ENCODE peak calls at places on chromosomes 13 and 19, in six cellular contexts. One of them, this sample, is unnamed.

GRCh38 chr19:7877249-7877836 is 3.2 kb upstream of the PRR36 start:
- DNase-seq in sigmoid colon: no peak
- DNase-seq in BJ: no peak
- DNase-seq in skeletal muscle cell: no peak
- DNase-seq in NCI-H345: no peak
- DNase-seq in tibial artery: no peak
- DNase-seq in this sample: no peak

GRCh38 chr19:7550987-7551761 is 15.7 kb downstream of the PNPLA6 start:
- DNase-seq in skeletal muscle cell: no peak
- DNase-seq in sigmoid colon: peak; percentile 90
- DNase-seq in tibial artery: peak; percentile 41
- DNase-seq in BJ: no peak
- DNase-seq in NCI-H345: peak; percentile 7
- DNase-seq in this sample: no peak

GRCh38 chr13:97329331-97329730 is 104.6 kb upstream of the RAP2A start:
- DNase-seq in tibial artery: no peak
- DNase-seq in NCI-H345: no peak
- DNase-seq in BJ: no peak
- DNase-seq in skeletal muscle cell: no peak
- DNase-seq in sigmoid colon: no peak
- DNase-seq in this sample: no peak

GRCh38 chr19:18418034-18418724 is 1.0 kb upstream of the SSBP4 start:
- DNase-seq in sigmoid colon: no peak
- DNase-seq in NCI-H345: peak; percentile 36
- DNase-seq in BJ: no peak
- DNase-seq in tibial artery: peak; percentile 62
- DNase-seq in skeletal muscle cell: no peak
- DNase-seq in this sample: no peak

GRCh38 chr13:51721485-51721884 is 82.5 kb downstream of the DHRS12 start:
- DNase-seq in sigmoid colon: peak; percentile 71
- DNase-seq in NCI-H345: no peak
- DNase-seq in tibial artery: no peak
- DNase-seq in skeletal muscle cell: no peak
- DNase-seq in BJ: no peak
- DNase-seq in this sample: no peak

GRCh38 chr13:99150575-99151370 is 49.9 kb upstream of the UBAC2 start:
- DNase-seq in BJ: peak; percentile 89
- DNase-seq in sigmoid colon: no peak
- DNase-seq in skeletal muscle cell: peak; percentile 36
- DNase-seq in NCI-H345: no peak
- DNase-seq in tibial artery: no peak
- DNase-seq in this sample: no peak

GRCh38 chr13:40343550-40344269 is 322.7 kb downstream of the FOXO1 start:
- DNase-seq in sigmoid colon: no peak
- DNase-seq in BJ: no peak
- DNase-seq in tibial artery: no peak
- DNase-seq in NCI-H345: no peak
- DNase-seq in skeletal muscle cell: no peak
- DNase-seq in this sample: no peak

GRCh38 chr13:41568990-41569387 is 111.6 kb downstream of the RGCC start:
- DNase-seq in tibial artery: no peak
- DNase-seq in NCI-H345: no peak
- DNase-seq in skeletal muscle cell: peak; percentile 52
- DNase-seq in sigmoid colon: no peak
- DNase-seq in BJ: no peak
- DNase-seq in this sample: no peak

GRCh38 chr19:56261145-56261544 is 11.4 kb upstream of the EDDM13 start:
- DNase-seq in NCI-H345: no peak
- DNase-seq in tibial artery: no peak
- DNase-seq in BJ: no peak
- DNase-seq in sigmoid colon: no peak
- DNase-seq in skeletal muscle cell: no peak
- DNase-seq in this sample: no peak

GRCh38 chr13:27012482-27013197 is 159.0 kb downstream of the USP12 start:
- DNase-seq in tibial artery: no peak
- DNase-seq in skeletal muscle cell: peak; percentile 58
- DNase-seq in NCI-H345: no peak
- DNase-seq in sigmoid colon: no peak
- DNase-seq in BJ: peak; percentile 44
- DNase-seq in this sample: no peak

GRCh38 chr13:27053902-27054595 is 117.6 kb downstream of the USP12 start:
- DNase-seq in NCI-H345: no peak
- DNase-seq in tibial artery: no peak
- DNase-seq in skeletal muscle cell: peak; percentile 46
- DNase-seq in sigmoid colon: no peak
- DNase-seq in BJ: peak; percentile 59
- DNase-seq in this sample: no peak

GRCh38 chr13:95155093-95155492 is 146.2 kb downstream of the ABCC4 start:
- DNase-seq in sigmoid colon: no peak
- DNase-seq in tibial artery: no peak
- DNase-seq in skeletal muscle cell: no peak
- DNase-seq in BJ: no peak
- DNase-seq in NCI-H345: no peak
- DNase-seq in this sample: no peak